ENCODE peak calls at places on chromosomes 6 and 20, in seven cellular contexts. D is D341Med; X is ELR; N is occipital lobe; P is heart right ventricle; V is activated T-helper 1 cell treated with anti-CD3 and anti-CD28 coated beads, Interleukin-2, amount 50 U/mL, for 16 hours; A is SHP77 treated with DMSO at 0.1 percent for 48 hours. Y is an unnamed sample.

GRCh38 chr6:105135907-105136432 is 43.8 kb downstream of the POPDC3 start:
- DNase-seq in V (no peak), X (peak; percentile 39), D (no peak), A (no peak), P (no peak), N (no peak), Y (no peak)

GRCh38 chr20:34946661-34947060 is 8.9 kb downstream of the GSS start:
- DNase-seq in P (no peak), D (no peak), N (no peak), V (no peak), X (peak; percentile 26), A (no peak), Y (no peak)

GRCh38 chr20:32988008-32988407 is 16.2 kb downstream of the SUN5 start:
- DNase-seq in D (no peak), V (no peak), P (no peak), X (no peak), N (no peak), A (no peak), Y (no peak)

GRCh38 chr6:135088818-135089809 is 34.5 kb upstream of the HBS1L start:
- DNase-seq in V (no peak), X (peak; percentile 82), N (no peak), D (peak; percentile 36), P (no peak), A (no peak), Y (no peak)

GRCh38 chr20:62040933-62041332 is 24.7 kb downstream of the TAF4 start:
- DNase-seq in A (no peak), D (no peak), X (no peak), N (no peak), P (no peak), V (no peak), Y (no peak)

GRCh38 chr20:7790189-7790588 is 150.1 kb downstream of the HAO1 start:
- DNase-seq in P (no peak), D (no peak), V (no peak), A (no peak), N (no peak), X (peak; percentile 17), Y (no peak)

GRCh38 chr6:126268087-126268486 is 71.8 kb upstream of the CENPW start:
- DNase-seq in P (no peak), D (peak; percentile 31), X (no peak), N (no peak), A (no peak), V (no peak), Y (peak; percentile 47)

GRCh38 chr20:17721802-17722486 is 22.2 kb downstream of the BANF2 start:
- DNase-seq in P (no peak), V (no peak), A (no peak), D (no peak), N (no peak), X (peak; percentile 22), Y (no peak)

GRCh38 chr6:167541544-167541943 is 216.7 kb downstream of the TTLL2 start:
- DNase-seq in V (no peak), A (no peak), X (no peak), D (no peak), P (no peak), N (no peak), Y (no peak)

GRCh38 chr6:103122766-103123601 is 1729.5 kb downstream of the GRIK2 start:
- DNase-seq in N (no peak), X (peak; percentile 67), V (no peak), D (peak; percentile 79), A (peak; percentile 74), P (peak; percentile 16), Y (no peak)

Y was measured in uterus.